ENCODE peak calls at places on chromosomes 7 and 10, in eight cellular contexts. I, P, G, H, N, R, X and U are unnamed samples.
A peak's percentile ranks its signal among the peaks of the same experiment; 100 is the strongest.

GRCh38 chr10:11058965-11059364 is 41.3 kb downstream of the CELF2 start:
- DNase-seq in N (no peak), P (no peak), G (peak; percentile 80), H (peak; percentile 23), I (no peak), R (no peak), X (peak; percentile 88), U (no peak)

GRCh38 chr7:42790196-42790595 is 121.7 kb downstream of the C7orf25 start:
- DNase-seq in R (no peak), G (peak; percentile 57), H (peak; percentile 41), I (no peak), N (no peak), P (no peak), X (peak; percentile 81), U (no peak)

GRCh38 chr10:61592581-61592980 is 70.1 kb upstream of the CABCOCO1 start:
- DNase-seq in G (peak; percentile 10), I (no peak), P (no peak), X (peak; percentile 26), R (no peak), H (no peak), N (no peak), U (no peak)

GRCh38 chr10:31677198-31678138 is 251.2 kb downstream of the ARHGAP12 start:
- DNase-seq in G (no peak), N (no peak), X (no peak), P (no peak), I (no peak), H (peak; percentile 44), R (peak; percentile 61), U (no peak)

GRCh38 chr10:133442191-133442966 is 11.4 kb upstream of the SCART1 start:
- DNase-seq in P (no peak), H (no peak), N (peak; percentile 68), G (no peak), R (no peak), I (no peak), X (no peak), U (no peak)

GRCh38 chr10:83142074-83142563 is 997.2 kb upstream of the GHITM start:
- DNase-seq in G (no peak), X (no peak), I (no peak), N (no peak), P (no peak), H (no peak), R (no peak), U (peak; percentile 54)

GRCh38 chr10:95233377-95234034 is 39.5 kb downstream of the ACSM6 start:
- DNase-seq in X (peak; percentile 51), R (no peak), G (no peak), P (no peak), H (no peak), N (no peak), I (no peak), U (no peak)

GRCh38 chr7:100132697-100133137 is 6.0 kb downstream of the MBLAC1 start:
- DNase-seq in I (no peak), R (no peak), X (peak; percentile 66), G (peak; percentile 63), P (no peak), N (no peak), H (peak; percentile 55), U (no peak)

GRCh38 chr10:86960003-86960862 is 1.8 kb downstream of the SNCG start:
- DNase-seq in R (no peak), N (peak; percentile 88), G (peak; percentile 74), H (peak; percentile 44), X (peak; percentile 78), P (no peak), I (no peak), U (no peak)

DNA sequence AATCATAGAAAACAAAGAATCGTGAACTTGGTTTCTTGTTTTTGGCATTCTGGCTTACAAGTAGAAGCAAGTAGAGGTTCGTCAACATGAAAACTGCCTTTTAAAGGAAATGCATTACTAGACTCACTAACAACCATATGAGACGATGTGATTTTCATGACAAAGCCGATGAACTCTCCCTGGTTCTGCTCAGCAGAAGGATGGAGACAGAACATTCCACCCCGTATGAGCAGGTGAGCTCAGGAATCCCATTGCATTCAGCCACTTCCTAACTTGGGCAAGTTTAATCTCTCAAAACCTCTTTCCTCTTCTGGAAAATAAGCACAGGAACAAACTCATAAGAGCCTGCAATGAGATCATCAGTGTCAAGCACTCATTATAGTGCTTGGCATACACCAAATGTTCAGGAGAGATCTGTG is 57.4 kb upstream of the SVIL start:
- DNase-seq in R (no peak), G (no peak), H (peak; percentile 48), N (no peak), X (peak; percentile 31), P (peak; percentile 3), I (peak; percentile 42), U (no peak)
- H3K4me3 ChIP-seq in R (no peak overlapping the region), G (no peak overlapping the region), H (no peak overlapping the region), N (no peak overlapping the region), X (peak overlapping the region; percentile 19), P (peak overlapping the region; percentile 17), I (no peak overlapping the region), U (no peak overlapping the region)

GRCh38 chr7:159031750-159032149 is 112.9 kb downstream of the VIPR2 start:
- DNase-seq in X (no peak), G (no peak), N (no peak), P (no peak), H (no peak), R (no peak), I (no peak), U (no peak)
- H3K4me3 ChIP-seq in X (no peak overlapping the region), G (no peak overlapping the region), N (no peak overlapping the region), P (no peak overlapping the region), H (no peak overlapping the region), R (no peak overlapping the region), I (no peak overlapping the region), U (no peak overlapping the region)

GRCh38 chr7:55571534-55572377 is 546 bp downstream of the VOPP1 start:
- DNase-seq in R (no peak), X (peak; percentile 20), N (peak; percentile 87), I (no peak), H (peak; percentile 55), P (no peak), G (peak; percentile 32), U (no peak)
- H3K4me3 ChIP-seq in R (peak overlapping the region; percentile 85), X (peak overlapping the region; percentile 74), N (peak overlapping the region; percentile 97), I (peak overlapping the region; percentile 89), H (peak overlapping the region; percentile 80), P (peak overlapping the region; percentile 82), G (peak overlapping the region; percentile 85), U (peak overlapping the region; percentile 78)

DNA sequence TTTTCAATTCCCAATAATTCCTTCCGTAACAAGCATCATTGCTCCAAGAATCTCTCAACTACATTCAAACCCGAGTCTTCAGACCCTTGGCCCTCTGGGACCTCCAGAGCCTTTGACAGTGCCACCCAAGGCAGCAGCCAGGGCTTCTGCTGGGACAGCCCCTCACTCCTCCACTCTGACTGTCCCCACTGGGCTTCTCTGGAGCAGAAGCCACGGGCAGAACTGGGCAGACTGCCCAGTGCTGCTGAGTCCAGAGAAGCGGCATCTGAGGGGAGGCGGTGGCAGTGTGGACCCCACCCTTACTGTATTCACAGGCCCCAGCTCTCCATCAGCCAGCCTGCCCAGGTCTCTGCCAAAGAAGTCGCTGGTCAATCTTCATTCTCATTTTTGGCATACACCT is 8.8 kb downstream of the CYREN start:
- DNase-seq in I (no peak), G (no peak), H (no peak), R (no peak), P (no peak), N (no peak), X (no peak), U (no peak)
- H3K4me3 ChIP-seq in I (no peak overlapping the region), G (no peak overlapping the region), H (no peak overlapping the region), R (no peak overlapping the region), P (no peak overlapping the region), N (no peak overlapping the region), X (no peak overlapping the region), U (no peak overlapping the region)

DNA sequence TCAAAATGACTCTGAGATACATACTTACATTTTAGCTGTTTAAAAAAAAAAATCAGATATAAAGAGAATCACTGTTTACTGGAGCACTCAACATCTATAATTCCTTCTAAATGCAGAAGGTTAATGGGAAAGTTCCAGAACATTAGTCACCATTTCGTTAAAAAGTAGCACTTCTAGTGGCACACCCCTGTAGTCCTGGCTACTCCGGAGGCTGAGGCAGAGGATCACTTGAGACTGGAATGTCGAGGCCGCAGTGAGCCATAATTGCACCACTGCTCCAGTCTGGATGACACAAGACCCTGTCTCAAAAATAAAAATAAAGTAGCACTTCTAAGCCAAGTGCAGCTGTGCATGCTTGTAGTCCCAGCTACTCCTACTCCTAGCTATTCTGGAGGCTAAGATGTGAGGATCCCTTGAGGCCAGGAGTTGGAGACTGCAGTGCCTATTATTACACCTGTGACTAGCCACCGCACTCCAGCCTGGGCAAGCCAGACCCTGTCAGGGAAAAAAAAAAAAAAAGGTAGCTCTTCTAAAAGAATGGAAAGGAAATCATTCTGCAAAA is 2.2 kb downstream of the FGFBP3 start:
- DNase-seq in X (peak; percentile 33), I (no peak), G (no peak), R (no peak), P (no peak), H (no peak), N (no peak), U (no peak)
- H3K4me3 ChIP-seq in X (no peak overlapping the region), I (no peak overlapping the region), G (no peak overlapping the region), R (peak overlapping the region; percentile 82), P (no peak overlapping the region), H (no peak overlapping the region), N (no peak overlapping the region), U (no peak overlapping the region)

GRCh38 chr7:129858490-129858889 is 94.3 kb downstream of the UBE2H start:
- DNase-seq in N (no peak), P (no peak), I (no peak), R (no peak), X (no peak), G (no peak), H (no peak), U (no peak)

GRCh38 chr7:129855935-129856717 is 96.6 kb downstream of the UBE2H start:
- DNase-seq in G (no peak), H (no peak), N (no peak), X (no peak), I (no peak), R (no peak), P (no peak), U (no peak)

GRCh38 chr7:129853661-129854268 is 99.0 kb downstream of the UBE2H start:
- DNase-seq in N (no peak), X (peak; percentile 73), I (peak; percentile 75), G (peak; percentile 54), R (no peak), H (peak; percentile 36), P (no peak), U (no peak)

GRCh38 chr7:129857313-129857712 is 95.4 kb downstream of the UBE2H start:
- DNase-seq in G (no peak), N (no peak), X (peak; percentile 26), R (no peak), I (no peak), H (no peak), P (no peak), U (no peak)

GRCh38 chr7:129855234-129855673 is 97.5 kb downstream of the UBE2H start:
- DNase-seq in I (no peak), X (peak; percentile 98), P (peak; percentile 85), N (no peak), G (peak; percentile 98), R (no peak), H (peak; percentile 98), U (no peak)
- H3K4me3 ChIP-seq in I (no peak overlapping the region), X (no peak overlapping the region), P (no peak overlapping the region), N (no peak overlapping the region), G (no peak overlapping the region), R (no peak overlapping the region), H (no peak overlapping the region), U (no peak overlapping the region)

GRCh38 chr10:88347597-88348304 is 235.4 kb downstream of the RNLS start:
- DNase-seq in R (no peak), I (no peak), N (no peak), X (no peak), G (no peak), H (no peak), P (no peak), U (no peak)
- H3K4me3 ChIP-seq in R (no peak overlapping the region), I (no peak overlapping the region), N (no peak overlapping the region), X (no peak overlapping the region), G (no peak overlapping the region), H (no peak overlapping the region), P (no peak overlapping the region), U (no peak overlapping the region)